ENCODE peak calls at places on chromosomes 2 and 18, in four cellular contexts. H, I, E and L are unnamed samples.

GRCh38 chr18:55073116-55073515 is 113.9 kb upstream of the CCDC68 start:
- DNase-seq in I (no peak), H (no peak), E (no peak), L (no peak)

GRCh38 chr2:9939587-9940485 is 11.7 kb upstream of the GRHL1 start:
- DNase-seq in I (no peak), E (no peak), H (no peak), L (no peak)

GRCh38 chr2:33354981-33355380 is 121.5 kb upstream of the RASGRP3 start:
- DNase-seq in H (no peak), I (no peak), E (no peak), L (no peak)

GRCh38 chr2:103959174-103960125 is 894.5 kb upstream of the POU3F3 start:
- DNase-seq in E (no peak), I (no peak), H (peak), L (peak)

GRCh38 chr2:112637289-112637660 is 8.5 kb upstream of the SLC20A1 start:
- DNase-seq in I (no peak), H (no peak), E (no peak), L (no peak)

GRCh38 chr2:39772086-39772811 is 6.8 kb downstream of the THUMPD2 start:
- DNase-seq in H (no peak), E (no peak), I (no peak), L (no peak)

GRCh38 chr2:237873382-237873781 is 14.0 kb downstream of the RAMP1 start:
- DNase-seq in H (no peak), E (no peak), I (peak), L (no peak)

GRCh38 chr18:43571078-43571689 is 293.9 kb upstream of the SYT4 start:
- DNase-seq in H (no peak), E (no peak), I (no peak), L (no peak)

GRCh38 chr18:57881818-57882413 is 78.8 kb upstream of the ATP8B1 start:
- DNase-seq in I (peak), E (peak), H (peak), L (peak)

GRCh38 chr18:74489631-74490030 is 6.5 kb upstream of the CNDP2 start:
- DNase-seq in I (no peak), E (no peak), H (no peak), L (no peak)

GRCh38 chr2:121247534-121247933 is 37.5 kb downstream of the TFCP2L1 start:
- DNase-seq in H (no peak), E (no peak), I (no peak), L (no peak)

GRCh38 chr2:75243219-75243618 is 43.9 kb upstream of the TACR1 start:
- DNase-seq in E (no peak), H (no peak), I (no peak), L (no peak)

GRCh38 chr18:44895176-44895798 is 214.6 kb downstream of the SETBP1 start:
- DNase-seq in H (no peak), I (no peak), E (peak), L (no peak)